ENCODE peak calls at places on chromosome 3, in seven cellular contexts. W is fibroblast of lung, X is cardiac fibroblast, F is lower lobe of right lung, K is gastrocnemius medialis, Y is B cell, I is stomach. S is an unnamed sample.

GRCh38 chr3:73786346-73786807 is 161.6 kb upstream of the PDZRN3 start:
- DNase-seq in W (peak), X (peak), F (no peak), K (peak), Y (no peak), I (no peak), S (no peak)

GRCh38 chr3:127754411-127755304 is 67.7 kb downstream of the MGLL start:
- DNase-seq in W (no peak), X (no peak), F (peak), K (no peak), Y (peak), I (no peak), S (peak)

GRCh38 chr3:125240496-125240895 is 27.9 kb upstream of the SLC12A8 start:
- DNase-seq in W (peak), X (peak), F (peak), K (no peak), Y (no peak), I (no peak), S (no peak)

GRCh38 chr3:40990062-40990456 is 209.2 kb upstream of the CTNNB1 start:
- DNase-seq in W (no peak), X (peak), F (no peak), K (no peak), Y (no peak), I (no peak), S (no peak)

GRCh38 chr3:122397136-122397645 is 13.2 kb downstream of the FAM162A start:
- DNase-seq in W (no peak), X (peak), F (no peak), K (no peak), Y (no peak), I (no peak), S (no peak)

GRCh38 chr3:150736316-150736719 is 26.7 kb downstream of the SIAH2 start:
- DNase-seq in W (no peak), X (no peak), F (no peak), K (no peak), Y (no peak), I (no peak), S (no peak)

GRCh38 chr3:37249717-37250116 is 75.3 kb upstream of the LRRFIP2 start:
- DNase-seq in W (no peak), X (no peak), F (no peak), K (no peak), Y (no peak), I (no peak), S (no peak)

GRCh38 chr3:193928354-193929209 is 207.4 kb upstream of the HES1 start:
- DNase-seq in W (no peak), X (peak), F (no peak), K (no peak), Y (no peak), I (no peak), S (no peak)

GRCh38 chr3:197749315-197749600 is 425 bp upstream of the FYTTD1 start:
- DNase-seq in W (peak), X (peak), F (no peak), K (peak), Y (peak), I (peak), S (peak)

GRCh38 chr3:45464336-45464809 is 76.0 kb downstream of the LARS2 start:
- DNase-seq in W (peak), X (peak), F (peak), K (no peak), Y (no peak), I (no peak), S (no peak)

GRCh38 chr3:46417841-46418611 is 11.0 kb downstream of the CCRL2 start:
- DNase-seq in W (no peak), X (no peak), F (no peak), K (no peak), Y (no peak), I (no peak), S (no peak)

GRCh38 chr3:42711491-42712343 is 9.1 kb upstream of the HHATL start:
- DNase-seq in W (no peak), X (no peak), F (no peak), K (no peak), Y (no peak), I (no peak), S (no peak)

GRCh38 chr3:195806211-195806915 is 5.4 kb downstream of the MUC4 start:
- DNase-seq in W (no peak), X (peak), F (no peak), K (no peak), Y (no peak), I (no peak), S (no peak)

GRCh38 chr3:151644005-151644685 is 89.6 kb upstream of the AADACL2 start:
- DNase-seq in W (no peak), X (no peak), F (no peak), K (no peak), Y (no peak), I (no peak), S (no peak)

GRCh38 chr3:100665230-100665629 is 44.1 kb upstream of the TFG start:
- DNase-seq in W (no peak), X (no peak), F (no peak), K (no peak), Y (no peak), I (no peak), S (no peak)

GRCh38 chr3:56937580-56937979 is 122.9 kb upstream of the SPATA12 start:
- DNase-seq in W (no peak), X (no peak), F (no peak), K (no peak), Y (no peak), I (no peak), S (no peak)

GRCh38 chr3:76383781-76384180 is 598.4 kb upstream of the ZNF717 start:
- DNase-seq in W (no peak), X (peak), F (no peak), K (no peak), Y (no peak), I (no peak), S (no peak)

GRCh38 chr3:114439279-114439678 is 145.5 kb downstream of the TIGIT start:
- DNase-seq in W (no peak), X (no peak), F (no peak), K (no peak), Y (no peak), I (no peak), S (no peak)

GRCh38 chr3:155651489-155652223 is 93.2 kb downstream of the PLCH1 start:
- DNase-seq in W (no peak), X (no peak), F (no peak), K (no peak), Y (no peak), I (no peak), S (no peak)

GRCh38 chr3:46713898-46714552 is 3.6 kb downstream of the PRSS50 start:
- DNase-seq in W (no peak), X (no peak), F (no peak), K (no peak), Y (no peak), I (peak), S (peak)

DNA sequence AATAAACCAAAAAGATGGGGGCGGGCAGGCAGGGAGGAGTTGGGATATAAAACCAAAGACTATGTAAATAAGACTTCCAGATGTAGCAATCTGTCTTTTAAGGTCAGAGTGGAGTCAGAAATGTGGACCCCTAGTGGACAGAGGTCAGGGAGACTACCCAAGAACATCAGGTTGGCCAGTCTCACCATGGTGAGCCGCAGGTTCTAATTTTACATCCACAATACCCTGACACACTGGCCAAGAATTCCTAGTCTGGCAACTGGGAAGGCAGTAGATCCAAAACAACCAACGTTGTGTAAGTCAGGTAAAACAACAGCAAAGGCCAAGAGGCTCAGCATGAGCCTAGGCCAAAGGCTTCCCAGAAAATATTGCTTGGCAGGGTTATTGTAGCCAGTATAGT is 203.4 kb downstream of the FOXP1 start:
- DNase-seq in W (no peak), X (no peak), F (no peak), K (peak), Y (no peak), I (no peak), S (no peak)
- TF ChIP-seq CTCF in W (no peak), X (no peak), F (no peak), K (no peak), Y (no peak), I (no peak), S (no peak)

GRCh38 chr3:123781138-123781537 is 103.0 kb downstream of the MYLK start:
- DNase-seq in W (no peak), X (no peak), F (no peak), K (no peak), Y (no peak), I (no peak), S (no peak)
- TF ChIP-seq CTCF in W (no peak), X (no peak), F (no peak), K (no peak), Y (no peak), I (no peak), S (no peak)

GRCh38 chr3:182139627-182140357 is 428.1 kb downstream of the SOX2 start:
- DNase-seq in W (no peak), X (no peak), F (no peak), K (no peak), Y (no peak), I (no peak), S (no peak)
- TF ChIP-seq CTCF in W (no peak), X (no peak), F (no peak), K (no peak), Y (no peak), I (no peak), S (no peak)

DNA sequence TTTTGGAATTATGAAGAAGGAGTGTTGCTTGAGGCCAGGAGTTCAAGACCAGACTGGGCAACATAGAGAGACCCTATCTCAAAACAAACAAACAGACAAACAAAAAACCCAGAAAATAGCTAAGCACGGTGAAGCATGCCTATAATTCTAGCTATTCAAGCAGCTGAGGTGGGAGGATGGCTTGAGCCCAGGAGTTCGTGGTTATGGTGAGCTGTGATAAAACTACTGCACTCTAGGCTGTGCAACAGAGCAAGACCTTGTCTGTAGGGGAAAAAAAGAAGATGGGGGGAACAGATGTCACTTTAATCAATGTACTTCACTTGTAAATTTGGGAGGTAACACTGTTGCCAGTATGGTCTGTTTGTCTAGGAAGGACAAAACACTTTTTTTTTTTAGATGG is 18.7 kb upstream of the EOMES start:
- DNase-seq in W (no peak), X (no peak), F (no peak), K (no peak), Y (no peak), I (no peak), S (no peak)
- TF ChIP-seq CTCF in W (no peak), X (no peak), F (no peak), K (no peak), Y (no peak), I (no peak), S (no peak)

DNA sequence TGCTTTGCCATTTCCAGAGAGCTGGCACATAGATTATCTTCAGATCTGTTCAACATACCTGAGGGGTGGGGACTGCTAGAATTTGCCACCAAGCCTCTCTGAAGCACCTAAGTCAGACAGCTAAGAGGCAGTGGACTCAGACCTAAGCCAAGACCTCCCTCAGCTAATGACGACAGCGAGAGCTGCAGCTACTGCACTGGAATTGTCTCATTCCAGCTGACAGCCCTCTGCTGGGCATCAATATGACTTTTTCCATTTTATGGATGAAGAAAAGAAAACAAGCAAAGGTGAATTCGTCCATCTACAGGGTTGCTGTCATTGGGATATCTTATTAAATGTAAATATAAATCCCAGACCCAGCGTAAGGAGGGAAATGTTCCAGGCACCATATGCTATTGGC is 85.3 kb upstream of the LRTM1 start:
- DNase-seq in W (peak), X (peak), F (no peak), K (no peak), Y (no peak), I (no peak), S (no peak)
- TF ChIP-seq CTCF in W (peak), X (no peak), F (no peak), K (no peak), Y (no peak), I (no peak), S (no peak)

GRCh38 chr3:39809995-39810595 is 686 bp downstream of the MYRIP start:
- DNase-seq in W (no peak), X (no peak), F (no peak), K (no peak), Y (no peak), I (peak), S (peak)

GRCh38 chr3:39810647-39811161 is 1.3 kb downstream of the MYRIP start:
- DNase-seq in W (no peak), X (no peak), F (no peak), K (no peak), Y (no peak), I (no peak), S (no peak)

GRCh38 chr3:39814007-39814406 is 4.6 kb downstream of the MYRIP start:
- DNase-seq in W (no peak), X (peak), F (no peak), K (no peak), Y (no peak), I (peak), S (no peak)

GRCh38 chr3:39811561-39811960 is 2.2 kb downstream of the MYRIP start:
- DNase-seq in W (no peak), X (no peak), F (no peak), K (no peak), Y (no peak), I (no peak), S (no peak)

GRCh38 chr3:39812537-39812936 is 3.1 kb downstream of the MYRIP start:
- DNase-seq in W (no peak), X (peak), F (no peak), K (no peak), Y (no peak), I (peak), S (no peak)
- TF ChIP-seq CTCF in W (no peak), X (peak), F (peak), K (no peak), Y (no peak), I (no peak), S (peak)

S was measured in GM20000.